ENCODE peak calls at places on chromosome 18, in four cellular contexts. One of them, this sample, is unnamed.

GRCh38 chr18:27604583-27604982 is 419.5 kb upstream of the CHST9 start:
- DNase-seq in adrenal gland: no peak
- DNase-seq in stomach: no peak
- DNase-seq in Peyer's patch: no peak
- DNase-seq in this sample: no peak

GRCh38 chr18:9133225-9133624 is 3.4 kb upstream of the ANKRD12 start:
- DNase-seq in stomach: no peak
- DNase-seq in adrenal gland: no peak
- DNase-seq in Peyer's patch: no peak
- DNase-seq in this sample: no peak

GRCh38 chr18:3409811-3410210 is 40.2 kb upstream of the TGIF1 start:
- DNase-seq in adrenal gland: no peak
- DNase-seq in Peyer's patch: no peak
- DNase-seq in stomach: no peak
- DNase-seq in this sample: no peak

GRCh38 chr18:8724452-8724851 is 19.1 kb downstream of the MTCL1 start:
- DNase-seq in Peyer's patch: no peak
- DNase-seq in adrenal gland: no peak
- DNase-seq in stomach: no peak
- DNase-seq in this sample: no peak

GRCh38 chr18:9516437-9517064 is 41.2 kb downstream of the RALBP1 start:
- DNase-seq in stomach: no peak
- DNase-seq in adrenal gland: no peak
- DNase-seq in Peyer's patch: no peak
- DNase-seq in this sample: no peak

GRCh38 chr18:44898536-44898935 is 217.8 kb downstream of the SETBP1 start:
- DNase-seq in stomach: no peak
- DNase-seq in Peyer's patch: no peak
- DNase-seq in adrenal gland: no peak
- DNase-seq in this sample: no peak

GRCh38 chr18:23238651-23239349 is 103.5 kb downstream of the CABLES1 start:
- DNase-seq in adrenal gland: peak; percentile 56
- DNase-seq in Peyer's patch: no peak
- DNase-seq in stomach: no peak
- DNase-seq in this sample: no peak

GRCh38 chr18:63949068-63949737 is at the start of gene HMSD:
- DNase-seq in Peyer's patch: peak; percentile 78
- DNase-seq in adrenal gland: peak; percentile 52
- DNase-seq in stomach: peak; percentile 61
- DNase-seq in this sample: no peak

GRCh38 chr18:54100920-54101319 is 123.5 kb downstream of the MBD2 start:
- DNase-seq in Peyer's patch: no peak
- DNase-seq in stomach: no peak
- DNase-seq in adrenal gland: no peak
- DNase-seq in this sample: no peak

GRCh38 chr18:38250981-38251380 is 685.4 kb upstream of the CELF4 start:
- DNase-seq in stomach: no peak
- DNase-seq in adrenal gland: no peak
- DNase-seq in Peyer's patch: no peak
- DNase-seq in this sample: no peak

GRCh38 chr18:14971461-14972185 is 223.7 kb downstream of the ANKRD30B start:
- DNase-seq in stomach: no peak
- DNase-seq in Peyer's patch: no peak
- DNase-seq in adrenal gland: no peak
- DNase-seq in this sample: no peak

GRCh38 chr18:78641689-78642231 is 337.9 kb upstream of the SALL3 start:
- DNase-seq in stomach: no peak
- DNase-seq in adrenal gland: no peak
- DNase-seq in Peyer's patch: no peak
- DNase-seq in this sample: no peak

GRCh38 chr18:39647627-39648502 is 2082.3 kb upstream of the CELF4 start:
- DNase-seq in stomach: no peak
- DNase-seq in adrenal gland: no peak
- DNase-seq in Peyer's patch: no peak
- DNase-seq in this sample: no peak

GRCh38 chr18:75844102-75844604 is 416.6 kb upstream of the SMIM21 start:
- DNase-seq in Peyer's patch: no peak
- DNase-seq in adrenal gland: no peak
- DNase-seq in stomach: no peak
- DNase-seq in this sample: no peak

GRCh38 chr18:35376393-35376741 is 770 bp downstream of the ZNF396 start:
- DNase-seq in stomach: peak; percentile 50
- DNase-seq in Peyer's patch: peak; percentile 59
- DNase-seq in adrenal gland: no peak
- DNase-seq in this sample: no peak

GRCh38 chr18:26549486-26550435 is 1.4 kb upstream of the KCTD1 start:
- DNase-seq in adrenal gland: peak; percentile 82
- DNase-seq in Peyer's patch: peak; percentile 56
- DNase-seq in stomach: peak; percentile 66
- DNase-seq in this sample: peak; percentile 73

GRCh38 chr18:7395566-7395965 is 164.7 kb downstream of the LRRC30 start:
- DNase-seq in stomach: no peak
- DNase-seq in Peyer's patch: no peak
- DNase-seq in adrenal gland: no peak
- DNase-seq in this sample: no peak

GRCh38 chr18:2641638-2642037 is 13.9 kb upstream of the SMCHD1 start:
- DNase-seq in stomach: no peak
- DNase-seq in Peyer's patch: no peak
- DNase-seq in adrenal gland: no peak
- DNase-seq in this sample: peak; percentile 14

GRCh38 chr18:24766376-24766775 is 305.9 kb downstream of the HRH4 start:
- DNase-seq in adrenal gland: no peak
- DNase-seq in Peyer's patch: no peak
- DNase-seq in stomach: no peak
- DNase-seq in this sample: no peak

GRCh38 chr18:26471027-26471426 is 77.3 kb downstream of the KCTD1 start:
- DNase-seq in adrenal gland: no peak
- DNase-seq in stomach: no peak
- DNase-seq in Peyer's patch: no peak
- DNase-seq in this sample: no peak

GRCh38 chr18:48238636-48239035 is 170.5 kb downstream of the ZBTB7C start:
- DNase-seq in Peyer's patch: no peak
- DNase-seq in adrenal gland: no peak
- DNase-seq in stomach: no peak
- DNase-seq in this sample: no peak

GRCh38 chr18:46097378-46097852 is 681 bp downstream of the ATP5F1A start:
- DNase-seq in Peyer's patch: no peak
- DNase-seq in stomach: peak; percentile 33
- DNase-seq in adrenal gland: no peak
- DNase-seq in this sample: no peak

GRCh38 chr18:54043484-54044256 is 180.8 kb downstream of the MBD2 start:
- DNase-seq in Peyer's patch: no peak
- DNase-seq in stomach: no peak
- DNase-seq in adrenal gland: no peak
- DNase-seq in this sample: no peak

GRCh38 chr18:21386523-21387240 is 144.7 kb downstream of the GREB1L start:
- DNase-seq in adrenal gland: no peak
- DNase-seq in stomach: no peak
- DNase-seq in Peyer's patch: no peak
- DNase-seq in this sample: no peak

GRCh38 chr18:22409445-22409844 is 8.3 kb downstream of the CTAGE1 start:
- DNase-seq in stomach: no peak
- DNase-seq in Peyer's patch: no peak
- DNase-seq in adrenal gland: no peak
- DNase-seq in this sample: no peak

GRCh38 chr18:6960656-6961055 is 156.9 kb downstream of the LAMA1 start:
- DNase-seq in stomach: no peak
- DNase-seq in adrenal gland: no peak
- DNase-seq in Peyer's patch: no peak
- DNase-seq in this sample: peak; percentile 27

GRCh38 chr18:73136134-73136533 is 268.3 kb upstream of the NETO1 start:
- DNase-seq in Peyer's patch: no peak
- DNase-seq in stomach: no peak
- DNase-seq in adrenal gland: no peak
- DNase-seq in this sample: no peak

GRCh38 chr18:56373601-56374000 is 264.8 kb downstream of the TXNL1 start:
- DNase-seq in adrenal gland: no peak
- DNase-seq in Peyer's patch: no peak
- DNase-seq in stomach: no peak
- DNase-seq in this sample: no peak
- TF ChIP-seq POLR2A in adrenal gland: no peak
- TF ChIP-seq POLR2A in Peyer's patch: no peak
- TF ChIP-seq POLR2A in stomach: no peak
- TF ChIP-seq POLR2A in this sample: no peak

GRCh38 chr18:49561377-49562193 is at the start of gene LIPG:
- DNase-seq in adrenal gland: no peak
- DNase-seq in Peyer's patch: peak; percentile 87
- DNase-seq in stomach: peak; percentile 61
- DNase-seq in this sample: no peak
- TF ChIP-seq POLR2A in adrenal gland: no peak
- TF ChIP-seq POLR2A in Peyer's patch: peak; percentile 90
- TF ChIP-seq POLR2A in stomach: no peak
- TF ChIP-seq POLR2A in this sample: peak; percentile 26

GRCh38 chr18:11857177-11857887 is 6.1 kb downstream of the CHMP1B start:
- DNase-seq in Peyer's patch: peak; percentile 82
- DNase-seq in adrenal gland: peak; percentile 85
- DNase-seq in stomach: peak; percentile 56
- DNase-seq in this sample: peak; percentile 82
- TF ChIP-seq POLR2A in Peyer's patch: no peak
- TF ChIP-seq POLR2A in adrenal gland: no peak
- TF ChIP-seq POLR2A in stomach: no peak
- TF ChIP-seq POLR2A in this sample: peak; percentile 7

DNA sequence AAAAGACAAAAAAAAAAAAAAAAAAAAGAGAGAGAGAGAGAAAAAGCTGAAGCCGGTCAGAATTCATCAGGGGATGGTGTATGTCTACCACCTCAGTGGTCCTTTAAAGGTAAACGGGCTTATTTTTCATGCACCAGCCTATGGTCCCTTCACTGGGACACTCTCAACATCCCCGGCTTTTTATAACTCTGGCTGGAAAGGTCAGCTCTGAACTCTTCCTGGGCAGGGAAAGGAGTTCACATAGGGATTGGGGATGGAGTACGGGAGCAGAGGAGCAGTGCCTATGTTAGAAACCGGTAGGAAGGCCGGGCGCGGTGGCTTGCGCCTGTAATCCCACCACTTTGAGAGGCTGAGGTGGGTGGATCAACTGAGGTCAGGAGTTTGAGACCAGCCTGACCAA is 10.3 kb upstream of the MALT1 start:
- DNase-seq in stomach: no peak
- DNase-seq in adrenal gland: no peak
- DNase-seq in Peyer's patch: no peak
- DNase-seq in this sample: no peak
- TF ChIP-seq POLR2A in stomach: no peak
- TF ChIP-seq POLR2A in adrenal gland: no peak
- TF ChIP-seq POLR2A in Peyer's patch: no peak
- TF ChIP-seq POLR2A in this sample: no peak

DNA sequence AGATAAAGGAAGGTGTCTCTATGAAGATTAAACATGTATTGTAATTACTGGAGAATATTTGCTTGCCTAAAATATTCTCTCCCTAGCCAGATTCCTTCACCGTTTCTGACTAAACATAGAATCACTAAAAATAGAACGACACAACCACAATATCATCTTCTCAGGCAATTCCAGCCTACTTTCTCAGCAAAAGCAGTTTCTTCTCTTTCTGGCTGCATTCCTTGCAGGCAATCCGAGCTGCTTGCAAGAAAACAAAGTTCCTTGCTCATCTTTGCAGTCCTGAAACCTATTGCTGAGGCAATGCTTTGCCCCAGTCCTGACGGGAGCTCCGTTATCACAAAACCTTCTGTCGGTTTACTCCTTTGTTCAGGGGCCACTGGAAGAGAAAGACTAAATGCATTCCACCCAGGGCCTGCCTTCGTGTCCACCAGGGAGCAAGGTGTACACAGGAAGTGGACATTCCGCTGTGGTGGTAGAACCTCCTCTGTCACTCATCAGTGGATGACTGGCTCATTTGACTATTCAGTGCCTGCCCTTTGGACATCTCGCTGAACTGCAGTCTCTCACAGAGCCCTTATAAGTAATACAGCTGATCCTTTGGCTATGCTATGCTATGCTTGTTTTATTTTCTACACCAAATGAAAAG is 239.2 kb upstream of the DOK6 start:
- DNase-seq in Peyer's patch: no peak
- DNase-seq in adrenal gland: no peak
- DNase-seq in stomach: no peak
- DNase-seq in this sample: peak; percentile 5
- TF ChIP-seq POLR2A in Peyer's patch: no peak
- TF ChIP-seq POLR2A in adrenal gland: no peak
- TF ChIP-seq POLR2A in stomach: no peak
- TF ChIP-seq POLR2A in this sample: no peak

GRCh38 chr18:12278765-12279682 is 24.9 kb downstream of the CIDEA start:
- DNase-seq in adrenal gland: peak; percentile 83
- DNase-seq in Peyer's patch: no peak
- DNase-seq in stomach: peak; percentile 40
- DNase-seq in this sample: peak; percentile 79
- TF ChIP-seq POLR2A in adrenal gland: no peak
- TF ChIP-seq POLR2A in Peyer's patch: no peak
- TF ChIP-seq POLR2A in stomach: peak; percentile 17
- TF ChIP-seq POLR2A in this sample: peak; percentile 51

GRCh38 chr18:31241900-31242409 is 76.0 kb upstream of the DSG1 start:
- DNase-seq in Peyer's patch: peak; percentile 67
- DNase-seq in adrenal gland: no peak
- DNase-seq in stomach: no peak
- DNase-seq in this sample: peak; percentile 1
- TF ChIP-seq POLR2A in Peyer's patch: no peak
- TF ChIP-seq POLR2A in adrenal gland: no peak
- TF ChIP-seq POLR2A in stomach: no peak
- TF ChIP-seq POLR2A in this sample: no peak